ENCODE peak calls at places on chromosomes 11 and 22, in five cellular contexts. Q, V, W, Z and X are unnamed samples.

GRCh38 chr11:18100926-18101656 is 4.8 kb downstream of the SAAL1 start:
- DNase-seq in Q (no peak), V (no peak), W (no peak), Z (no peak), X (no peak)

GRCh38 chr22:37896181-37896592 is 9.9 kb upstream of the MICALL1 start:
- DNase-seq in Q (no peak), V (no peak), W (peak), Z (no peak), X (peak)

GRCh38 chr11:1793091-1793490 is 29.4 kb upstream of the CTSD start:
- DNase-seq in Q (no peak), V (no peak), W (no peak), Z (no peak), X (no peak)

GRCh38 chr22:21942407-21942895 is 10.2 kb downstream of the PPM1F start:
- DNase-seq in Q (peak), V (no peak), W (peak), Z (no peak), X (peak)

GRCh38 chr11:117595440-117595839 is 201.6 kb downstream of the DSCAML1 start:
- DNase-seq in Q (no peak), V (no peak), W (no peak), Z (no peak), X (no peak)

GRCh38 chr11:78181155-78181554 is 7.3 kb downstream of the KCTD21 start:
- DNase-seq in Q (no peak), V (no peak), W (no peak), Z (no peak), X (no peak)

GRCh38 chr11:115267228-115267627 is 237.0 kb downstream of the CADM1 start:
- DNase-seq in Q (no peak), V (no peak), W (no peak), Z (no peak), X (no peak)

GRCh38 chr11:46127150-46127638 is 5.9 kb upstream of the PHF21A start:
- DNase-seq in Q (no peak), V (no peak), W (peak), Z (no peak), X (peak)

GRCh38 chr11:65066315-65066714 is 8.0 kb upstream of the NAALADL1 start:
- DNase-seq in Q (no peak), V (no peak), W (no peak), Z (no peak), X (no peak)

GRCh38 chr11:107844041-107844440 is 14.5 kb downstream of the SLC35F2 start:
- DNase-seq in Q (no peak), V (no peak), W (no peak), Z (no peak), X (no peak)

GRCh38 chr11:76605338-76606074 is 65.0 kb downstream of the LRRC32 start:
- DNase-seq in Q (no peak), V (no peak), W (no peak), Z (no peak), X (no peak)

GRCh38 chr11:62054484-62055121 is 69.2 kb upstream of the INCENP start:
- DNase-seq in Q (no peak), V (peak), W (peak), Z (no peak), X (peak)

GRCh38 chr11:97850726-97851125 is 1170.0 kb upstream of the CNTN5 start:
- DNase-seq in Q (no peak), V (no peak), W (no peak), Z (no peak), X (no peak)

GRCh38 chr22:50396751-50397370 is 53.7 kb downstream of the PPP6R2 start:
- DNase-seq in Q (no peak), V (no peak), W (no peak), Z (no peak), X (peak)

GRCh38 chr22:39511226-39511625 is 9.1 kb upstream of the ATF4 start:
- DNase-seq in Q (no peak), V (no peak), W (no peak), Z (no peak), X (no peak)

GRCh38 chr11:116499396-116500001 is 273.3 kb downstream of the BUD13 start:
- DNase-seq in Q (no peak), V (peak), W (peak), Z (no peak), X (peak)

GRCh38 chr11:127274328-127274676 is 273.7 kb upstream of the KIRREL3 start:
- DNase-seq in Q (no peak), V (no peak), W (peak), Z (no peak), X (no peak)

GRCh38 chr22:17065433-17065832 is 19.4 kb upstream of the IL17RA start:
- DNase-seq in Q (no peak), V (no peak), W (no peak), Z (no peak), X (no peak)

GRCh38 chr11:108733479-108734116 is 68.7 kb downstream of the DDX10 start:
- DNase-seq in Q (no peak), V (no peak), W (no peak), Z (no peak), X (no peak)

GRCh38 chr11:19633276-19633675 is 79.4 kb upstream of the NAV2 start:
- DNase-seq in Q (no peak), V (no peak), W (no peak), Z (no peak), X (no peak)

GRCh38 chr11:112118176-112118575 is 31.5 kb downstream of the SDHD start:
- DNase-seq in Q (no peak), V (no peak), W (no peak), Z (no peak), X (no peak)

GRCh38 chr11:59206635-59207034 is 6.1 kb downstream of the MPEG1 start:
- DNase-seq in Q (no peak), V (no peak), W (peak), Z (no peak), X (peak)

GRCh38 chr11:8247312-8247711 is 16.4 kb downstream of the LMO1 start:
- DNase-seq in Q (no peak), V (no peak), W (peak), Z (no peak), X (peak)

GRCh38 chr22:17781319-17782031 is 7.2 kb upstream of the BID start:
- DNase-seq in Q (peak), V (no peak), W (peak), Z (no peak), X (peak)

GRCh38 chr11:119181677-119182412 is 3.4 kb upstream of the NHERF4 start:
- DNase-seq in Q (no peak), V (peak), W (no peak), Z (no peak), X (no peak)

GRCh38 chr11:68843703-68844312 is 2.1 kb upstream of the CPT1A start:
- DNase-seq in Q (no peak), V (peak), W (peak), Z (peak), X (peak)

GRCh38 chr22:43018615-43019014 is 3.7 kb upstream of the PACSIN2 start:
- DNase-seq in Q (no peak), V (no peak), W (no peak), Z (no peak), X (no peak)

GRCh38 chr22:48276933-48277867 is 1514.8 kb downstream of the TBC1D22A start:
- DNase-seq in Q (no peak), V (no peak), W (no peak), Z (no peak), X (peak)

GRCh38 chr22:28051787-28052356 is 132.8 kb upstream of the PITPNB start:
- DNase-seq in Q (no peak), V (peak), W (peak), Z (no peak), X (peak)